ENCODE peak calls at places on chromosomes 5 and 9, in nine cellular contexts. One of them, this sample, is unnamed. For H3K4me1, the result is how much of the 10 kb centered on the place peaks cover.

GRCh38 chr5:53884411-53884810 is 324.0 kb downstream of the NDUFS4 start:
- DNase-seq in uterus: no peak
- DNase-seq in psoas muscle: no peak
- DNase-seq in upper lobe of left lung: no peak
- DNase-seq in BE2C: no peak
- DNase-seq in tibial nerve: no peak
- DNase-seq in cardiac muscle cell: no peak
- DNase-seq in gastrocnemius medialis: no peak
- DNase-seq in A549: no peak
- DNase-seq in this sample: no peak

GRCh38 chr5:122864400-122864799 is 19.0 kb downstream of the SNX24 start:
- DNase-seq in uterus: no peak
- DNase-seq in psoas muscle: no peak
- DNase-seq in upper lobe of left lung: no peak
- DNase-seq in BE2C: no peak
- DNase-seq in tibial nerve: no peak
- DNase-seq in cardiac muscle cell: no peak
- DNase-seq in gastrocnemius medialis: no peak
- DNase-seq in A549: no peak
- DNase-seq in this sample: no peak

GRCh38 chr5:27516437-27516836 is 478.1 kb upstream of the CDH9 start:
- DNase-seq in uterus: no peak
- DNase-seq in psoas muscle: no peak
- DNase-seq in upper lobe of left lung: no peak
- DNase-seq in BE2C: no peak
- DNase-seq in tibial nerve: no peak
- DNase-seq in cardiac muscle cell: no peak
- DNase-seq in gastrocnemius medialis: no peak
- DNase-seq in A549: no peak
- DNase-seq in this sample: no peak

GRCh38 chr9:135473972-135474543 is 5.5 kb upstream of the PPP1R26 start:
- DNase-seq in uterus: no peak
- DNase-seq in psoas muscle: no peak
- DNase-seq in upper lobe of left lung: no peak
- DNase-seq in BE2C: no peak
- DNase-seq in tibial nerve: no peak
- DNase-seq in cardiac muscle cell: no peak
- DNase-seq in gastrocnemius medialis: no peak
- DNase-seq in A549: no peak
- DNase-seq in this sample: no peak

GRCh38 chr9:33130501-33130900 is 36.6 kb downstream of the B4GALT1 start:
- DNase-seq in uterus: no peak
- DNase-seq in psoas muscle: no peak
- DNase-seq in upper lobe of left lung: peak
- DNase-seq in BE2C: no peak
- DNase-seq in tibial nerve: no peak
- DNase-seq in cardiac muscle cell: no peak
- DNase-seq in gastrocnemius medialis: no peak
- DNase-seq in A549: peak
- DNase-seq in this sample: no peak

GRCh38 chr5:6750951-6751685 is 37.9 kb downstream of the TENT4A start:
- DNase-seq in uterus: no peak
- DNase-seq in psoas muscle: peak
- DNase-seq in upper lobe of left lung: no peak
- DNase-seq in BE2C: no peak
- DNase-seq in tibial nerve: no peak
- DNase-seq in cardiac muscle cell: no peak
- DNase-seq in gastrocnemius medialis: no peak
- DNase-seq in A549: no peak
- DNase-seq in this sample: no peak

GRCh38 chr5:147093138-147093537 is 141.7 kb upstream of the STK32A start:
- DNase-seq in uterus: no peak
- DNase-seq in psoas muscle: no peak
- DNase-seq in upper lobe of left lung: no peak
- DNase-seq in BE2C: no peak
- DNase-seq in tibial nerve: no peak
- DNase-seq in cardiac muscle cell: no peak
- DNase-seq in gastrocnemius medialis: no peak
- DNase-seq in A549: no peak
- DNase-seq in this sample: no peak

GRCh38 chr9:109320338-109320733 is 523 bp downstream of the EPB41L4B start:
- DNase-seq in uterus: no peak
- DNase-seq in psoas muscle: no peak
- DNase-seq in upper lobe of left lung: no peak
- DNase-seq in BE2C: peak
- DNase-seq in tibial nerve: no peak
- DNase-seq in cardiac muscle cell: peak
- DNase-seq in gastrocnemius medialis: no peak
- DNase-seq in A549: no peak
- DNase-seq in this sample: no peak

GRCh38 chr9:19108038-19108437 is 5.3 kb upstream of the HAUS6 start:
- DNase-seq in uterus: no peak
- DNase-seq in psoas muscle: no peak
- DNase-seq in upper lobe of left lung: no peak
- DNase-seq in BE2C: no peak
- DNase-seq in tibial nerve: no peak
- DNase-seq in cardiac muscle cell: no peak
- DNase-seq in gastrocnemius medialis: no peak
- DNase-seq in A549: no peak
- DNase-seq in this sample: no peak

GRCh38 chr9:2816476-2817141 is 27.3 kb downstream of the PUM3 start:
- DNase-seq in uterus: no peak
- DNase-seq in psoas muscle: no peak
- DNase-seq in upper lobe of left lung: peak
- DNase-seq in BE2C: no peak
- DNase-seq in tibial nerve: no peak
- DNase-seq in cardiac muscle cell: no peak
- DNase-seq in gastrocnemius medialis: no peak
- DNase-seq in A549: no peak
- DNase-seq in this sample: no peak

GRCh38 chr5:56983593-56984361 is 31.9 kb upstream of the MIER3 start:
- DNase-seq in uterus: no peak
- DNase-seq in psoas muscle: no peak
- DNase-seq in upper lobe of left lung: no peak
- DNase-seq in BE2C: no peak
- DNase-seq in tibial nerve: no peak
- DNase-seq in cardiac muscle cell: no peak
- DNase-seq in gastrocnemius medialis: no peak
- DNase-seq in A549: no peak
- DNase-seq in this sample: no peak

GRCh38 chr5:42960472-42960871 is 79.6 kb downstream of the ANXA2R start:
- DNase-seq in uterus: no peak
- DNase-seq in psoas muscle: no peak
- DNase-seq in upper lobe of left lung: no peak
- DNase-seq in BE2C: no peak
- DNase-seq in tibial nerve: no peak
- DNase-seq in cardiac muscle cell: no peak
- DNase-seq in gastrocnemius medialis: no peak
- DNase-seq in A549: no peak
- DNase-seq in this sample: no peak

GRCh38 chr5:121164632-121165031 is 687.0 kb upstream of the FTMT start:
- DNase-seq in uterus: no peak
- DNase-seq in psoas muscle: no peak
- DNase-seq in upper lobe of left lung: no peak
- DNase-seq in BE2C: peak
- DNase-seq in tibial nerve: no peak
- DNase-seq in cardiac muscle cell: no peak
- DNase-seq in gastrocnemius medialis: no peak
- DNase-seq in A549: no peak
- DNase-seq in this sample: no peak

GRCh38 chr5:83473344-83474169 is 2.0 kb downstream of the VCAN start:
- DNase-seq in uterus: peak
- DNase-seq in psoas muscle: peak
- DNase-seq in upper lobe of left lung: peak
- DNase-seq in BE2C: peak
- DNase-seq in tibial nerve: peak
- DNase-seq in cardiac muscle cell: peak
- DNase-seq in gastrocnemius medialis: peak
- DNase-seq in A549: peak
- DNase-seq in this sample: peak

GRCh38 chr5:57157191-57157590 is 16.7 kb upstream of the GPBP1 start:
- DNase-seq in uterus: no peak
- DNase-seq in psoas muscle: no peak
- DNase-seq in upper lobe of left lung: no peak
- DNase-seq in BE2C: no peak
- DNase-seq in tibial nerve: no peak
- DNase-seq in cardiac muscle cell: no peak
- DNase-seq in gastrocnemius medialis: no peak
- DNase-seq in A549: no peak
- DNase-seq in this sample: no peak

GRCh38 chr5:30100148-30100547 is 1093.3 kb upstream of the CDH6 start:
- DNase-seq in uterus: no peak
- DNase-seq in psoas muscle: no peak
- DNase-seq in upper lobe of left lung: no peak
- DNase-seq in BE2C: no peak
- DNase-seq in tibial nerve: no peak
- DNase-seq in cardiac muscle cell: no peak
- DNase-seq in gastrocnemius medialis: no peak
- DNase-seq in A549: no peak
- DNase-seq in this sample: no peak

GRCh38 chr5:6759401-6759800 is 46.2 kb downstream of the TENT4A start:
- DNase-seq in uterus: no peak
- DNase-seq in psoas muscle: peak
- DNase-seq in upper lobe of left lung: no peak
- DNase-seq in BE2C: no peak
- DNase-seq in tibial nerve: no peak
- DNase-seq in cardiac muscle cell: peak
- DNase-seq in gastrocnemius medialis: no peak
- DNase-seq in A549: peak
- DNase-seq in this sample: no peak

GRCh38 chr9:110214956-110215355 is 7.0 kb upstream of the C9orf152 start:
- DNase-seq in uterus: no peak
- DNase-seq in psoas muscle: no peak
- DNase-seq in upper lobe of left lung: no peak
- DNase-seq in BE2C: no peak
- DNase-seq in tibial nerve: no peak
- DNase-seq in cardiac muscle cell: no peak
- DNase-seq in gastrocnemius medialis: no peak
- DNase-seq in A549: no peak
- DNase-seq in this sample: no peak

GRCh38 chr5:135398160-135398854 is 724 bp downstream of the MACROH2A1 start:
- DNase-seq in uterus: no peak
- DNase-seq in psoas muscle: peak
- DNase-seq in upper lobe of left lung: peak
- DNase-seq in BE2C: peak
- DNase-seq in tibial nerve: no peak
- DNase-seq in cardiac muscle cell: peak
- DNase-seq in gastrocnemius medialis: peak
- DNase-seq in A549: peak
- DNase-seq in this sample: peak

DNA sequence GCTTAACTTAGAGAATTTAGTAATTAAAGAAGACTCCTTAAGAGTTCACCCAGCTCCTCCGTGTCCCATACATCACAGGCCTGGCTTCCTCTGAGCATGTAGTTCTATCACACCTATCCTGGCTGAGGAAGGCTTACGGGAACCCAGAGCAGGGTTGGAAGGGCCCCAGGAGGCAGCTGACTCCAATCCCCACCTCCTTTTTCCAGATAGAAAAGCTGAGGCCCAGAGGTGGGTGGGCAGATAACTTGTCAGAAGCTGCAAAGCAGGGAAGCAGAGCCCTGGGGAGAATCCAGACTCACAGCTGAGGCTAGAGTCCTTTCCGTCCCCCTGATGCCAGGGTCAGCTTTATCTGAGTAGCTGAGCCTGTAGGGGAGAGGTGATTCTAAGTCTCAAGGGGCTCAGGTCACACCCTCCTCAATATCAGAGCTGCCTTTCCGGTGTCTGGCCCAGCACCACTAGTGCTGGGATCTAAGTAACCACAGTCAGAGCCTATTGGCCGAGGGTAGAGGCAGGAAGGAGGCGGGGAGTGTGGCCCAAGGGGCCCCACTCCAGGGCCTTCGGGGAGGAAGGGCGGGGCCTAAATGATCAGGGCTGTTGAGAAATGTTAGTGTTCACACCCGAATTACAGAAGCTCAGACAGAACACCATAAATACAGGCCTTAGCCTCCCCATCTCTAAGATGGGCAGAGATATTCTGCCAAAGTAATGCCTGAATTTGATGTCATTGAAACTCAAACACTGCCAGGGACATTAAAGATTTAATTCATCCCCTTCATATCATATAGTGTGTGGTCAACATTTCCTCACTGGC is 9.9 kb downstream of the CCDC69 start:
- DNase-seq in uterus: peak
- DNase-seq in psoas muscle: peak
- DNase-seq in upper lobe of left lung: peak
- DNase-seq in BE2C: no peak
- DNase-seq in tibial nerve: peak
- DNase-seq in cardiac muscle cell: peak
- DNase-seq in gastrocnemius medialis: peak
- DNase-seq in A549: no peak
- DNase-seq in this sample: no peak
- H3K4me1 ChIP-seq in uterus: under half
- H3K4me1 ChIP-seq in psoas muscle: half or more
- H3K4me1 ChIP-seq in upper lobe of left lung: half or more
- H3K4me1 ChIP-seq in BE2C: under half
- H3K4me1 ChIP-seq in tibial nerve: under half
- H3K4me1 ChIP-seq in cardiac muscle cell: under half
- H3K4me1 ChIP-seq in gastrocnemius medialis: half or more
- H3K4me1 ChIP-seq in A549: under half
- H3K4me1 ChIP-seq in this sample: under half

GRCh38 chr9:16950051-16950450 is 79.6 kb upstream of the BNC2 start:
- DNase-seq in uterus: no peak
- DNase-seq in psoas muscle: no peak
- DNase-seq in upper lobe of left lung: no peak
- DNase-seq in BE2C: no peak
- DNase-seq in tibial nerve: no peak
- DNase-seq in cardiac muscle cell: no peak
- DNase-seq in gastrocnemius medialis: no peak
- DNase-seq in A549: no peak
- DNase-seq in this sample: no peak
- TF ChIP-seq CTCF in uterus: no peak
- TF ChIP-seq CTCF in psoas muscle: no peak
- TF ChIP-seq CTCF in upper lobe of left lung: no peak
- TF ChIP-seq CTCF in BE2C: no peak
- TF ChIP-seq CTCF in tibial nerve: no peak
- TF ChIP-seq CTCF in cardiac muscle cell: no peak
- TF ChIP-seq CTCF in gastrocnemius medialis: no peak
- TF ChIP-seq CTCF in A549: no peak
- TF ChIP-seq CTCF in this sample: no peak

GRCh38 chr5:151661968-151662732 is 24.6 kb downstream of the SPARC start:
- DNase-seq in uterus: no peak
- DNase-seq in psoas muscle: no peak
- DNase-seq in upper lobe of left lung: no peak
- DNase-seq in BE2C: no peak
- DNase-seq in tibial nerve: no peak
- DNase-seq in cardiac muscle cell: no peak
- DNase-seq in gastrocnemius medialis: no peak
- DNase-seq in A549: no peak
- DNase-seq in this sample: no peak
- H3K4me1 ChIP-seq in uterus: under half
- H3K4me1 ChIP-seq in psoas muscle: under half
- H3K4me1 ChIP-seq in upper lobe of left lung: half or more
- H3K4me1 ChIP-seq in BE2C: under half
- H3K4me1 ChIP-seq in tibial nerve: under half
- H3K4me1 ChIP-seq in cardiac muscle cell: under half
- H3K4me1 ChIP-seq in gastrocnemius medialis: under half
- H3K4me1 ChIP-seq in A549: under half
- H3K4me1 ChIP-seq in this sample: under half

DNA sequence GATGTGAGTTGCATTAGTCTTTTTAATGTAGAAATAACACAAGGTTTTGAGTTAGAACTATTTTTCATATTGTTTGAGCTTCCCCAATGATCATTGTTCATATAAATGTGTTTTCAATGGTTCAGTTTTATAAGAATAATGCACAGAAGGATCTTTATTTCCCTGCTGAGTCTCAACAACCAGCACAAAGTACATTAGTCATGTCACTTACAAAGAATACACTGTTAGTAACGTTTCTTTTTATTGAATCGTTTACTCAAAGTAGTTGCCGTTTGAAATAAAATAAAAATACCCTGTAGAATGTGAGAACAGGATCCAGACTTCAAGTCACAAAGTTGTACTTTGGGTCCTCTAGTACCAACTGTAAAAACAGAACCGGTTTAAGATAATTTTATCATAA is 41.5 kb downstream of the ERCC8 start:
- DNase-seq in uterus: no peak
- DNase-seq in psoas muscle: no peak
- DNase-seq in upper lobe of left lung: no peak
- DNase-seq in BE2C: no peak
- DNase-seq in tibial nerve: no peak
- DNase-seq in cardiac muscle cell: no peak
- DNase-seq in gastrocnemius medialis: no peak
- DNase-seq in A549: no peak
- DNase-seq in this sample: no peak
- TF ChIP-seq CTCF in uterus: no peak
- TF ChIP-seq CTCF in psoas muscle: no peak
- TF ChIP-seq CTCF in upper lobe of left lung: no peak
- TF ChIP-seq CTCF in BE2C: no peak
- TF ChIP-seq CTCF in tibial nerve: no peak
- TF ChIP-seq CTCF in cardiac muscle cell: no peak
- TF ChIP-seq CTCF in gastrocnemius medialis: no peak
- TF ChIP-seq CTCF in A549: no peak
- TF ChIP-seq CTCF in this sample: no peak